ENCODE peak calls at places on chromosomes 2 and 18, in ten cellular contexts. One of them, this sample, is unnamed.

GRCh38 chr2:178234648-178235047 is 40.3 kb downstream of the OSBPL6 start:
- DNase-seq in brain microvascular endothelial cell: no peak
- DNase-seq in HCT116: no peak
- DNase-seq in neural progenitor cell: no peak
- DNase-seq in PC-3: no peak
- DNase-seq in esophagus muscularis mucosa: no peak
- DNase-seq in fibroblast of the aortic adventitia: peak; percentile 48
- DNase-seq in endothelial cell: no peak
- DNase-seq in astrocyte of the cerebellum: no peak
- DNase-seq in HL-60: no peak
- DNase-seq in this sample: no peak

GRCh38 chr18:76455015-76455676 is 39.9 kb downstream of the ZNF516 start:
- DNase-seq in brain microvascular endothelial cell: no peak
- DNase-seq in HCT116: no peak
- DNase-seq in neural progenitor cell: no peak
- DNase-seq in PC-3: no peak
- DNase-seq in esophagus muscularis mucosa: no peak
- DNase-seq in fibroblast of the aortic adventitia: no peak
- DNase-seq in endothelial cell: no peak
- DNase-seq in astrocyte of the cerebellum: no peak
- DNase-seq in HL-60: no peak
- DNase-seq in this sample: no peak

GRCh38 chr2:20781656-20782265 is 41.1 kb downstream of the LDAH start:
- DNase-seq in brain microvascular endothelial cell: peak; percentile 11
- DNase-seq in HCT116: no peak
- DNase-seq in neural progenitor cell: peak; percentile 49
- DNase-seq in PC-3: peak; percentile 63
- DNase-seq in esophagus muscularis mucosa: no peak
- DNase-seq in fibroblast of the aortic adventitia: peak; percentile 25
- DNase-seq in endothelial cell: peak; percentile 43
- DNase-seq in astrocyte of the cerebellum: no peak
- DNase-seq in HL-60: peak; percentile 10
- DNase-seq in this sample: peak; percentile 13

GRCh38 chr2:171210864-171211431 is 50.3 kb upstream of the TLK1 start:
- DNase-seq in brain microvascular endothelial cell: no peak
- DNase-seq in HCT116: no peak
- DNase-seq in neural progenitor cell: no peak
- DNase-seq in PC-3: peak; percentile 28
- DNase-seq in esophagus muscularis mucosa: no peak
- DNase-seq in fibroblast of the aortic adventitia: no peak
- DNase-seq in endothelial cell: no peak
- DNase-seq in astrocyte of the cerebellum: no peak
- DNase-seq in HL-60: no peak
- DNase-seq in this sample: no peak

GRCh38 chr2:17620841-17621240 is 80.3 kb downstream of the VSNL1 start:
- DNase-seq in brain microvascular endothelial cell: no peak
- DNase-seq in HCT116: no peak
- DNase-seq in neural progenitor cell: no peak
- DNase-seq in PC-3: peak; percentile 62
- DNase-seq in esophagus muscularis mucosa: no peak
- DNase-seq in fibroblast of the aortic adventitia: peak; percentile 77
- DNase-seq in endothelial cell: no peak
- DNase-seq in astrocyte of the cerebellum: peak; percentile 53
- DNase-seq in HL-60: no peak
- DNase-seq in this sample: no peak

GRCh38 chr18:78620326-78620725 is 359.3 kb upstream of the SALL3 start:
- DNase-seq in brain microvascular endothelial cell: no peak
- DNase-seq in HCT116: no peak
- DNase-seq in neural progenitor cell: no peak
- DNase-seq in PC-3: no peak
- DNase-seq in esophagus muscularis mucosa: no peak
- DNase-seq in fibroblast of the aortic adventitia: no peak
- DNase-seq in endothelial cell: no peak
- DNase-seq in astrocyte of the cerebellum: no peak
- DNase-seq in HL-60: no peak
- DNase-seq in this sample: no peak

GRCh38 chr2:43269074-43269572 is 42.7 kb upstream of the ZFP36L2 start:
- DNase-seq in brain microvascular endothelial cell: peak; percentile 97
- DNase-seq in HCT116: no peak
- DNase-seq in neural progenitor cell: peak; percentile 43
- DNase-seq in PC-3: no peak
- DNase-seq in esophagus muscularis mucosa: peak; percentile 97
- DNase-seq in fibroblast of the aortic adventitia: peak; percentile 96
- DNase-seq in endothelial cell: peak; percentile 18
- DNase-seq in astrocyte of the cerebellum: peak; percentile 62
- DNase-seq in HL-60: no peak
- DNase-seq in this sample: no peak

GRCh38 chr2:189163889-189164288 is 15.7 kb downstream of the COL5A2 start:
- DNase-seq in brain microvascular endothelial cell: peak; percentile 78
- DNase-seq in HCT116: no peak
- DNase-seq in neural progenitor cell: no peak
- DNase-seq in PC-3: peak; percentile 51
- DNase-seq in esophagus muscularis mucosa: no peak
- DNase-seq in fibroblast of the aortic adventitia: peak; percentile 75
- DNase-seq in endothelial cell: no peak
- DNase-seq in astrocyte of the cerebellum: no peak
- DNase-seq in HL-60: no peak
- DNase-seq in this sample: no peak

GRCh38 chr18:79542876-79543750 is 136.5 kb upstream of the CTDP1 start:
- DNase-seq in brain microvascular endothelial cell: no peak
- DNase-seq in HCT116: no peak
- DNase-seq in neural progenitor cell: no peak
- DNase-seq in PC-3: no peak
- DNase-seq in esophagus muscularis mucosa: no peak
- DNase-seq in fibroblast of the aortic adventitia: no peak
- DNase-seq in endothelial cell: no peak
- DNase-seq in astrocyte of the cerebellum: no peak
- DNase-seq in HL-60: no peak
- DNase-seq in this sample: no peak

GRCh38 chr2:95004702-95005101 is 20.8 kb upstream of the MAL start:
- DNase-seq in brain microvascular endothelial cell: no peak
- DNase-seq in HCT116: no peak
- DNase-seq in neural progenitor cell: no peak
- DNase-seq in PC-3: no peak
- DNase-seq in esophagus muscularis mucosa: no peak
- DNase-seq in fibroblast of the aortic adventitia: no peak
- DNase-seq in endothelial cell: no peak
- DNase-seq in astrocyte of the cerebellum: no peak
- DNase-seq in HL-60: no peak
- DNase-seq in this sample: no peak

GRCh38 chr2:205947621-205948495 is 138.1 kb downstream of the INO80D start:
- DNase-seq in brain microvascular endothelial cell: peak; percentile 72
- DNase-seq in HCT116: peak; percentile 33
- DNase-seq in neural progenitor cell: peak; percentile 77
- DNase-seq in PC-3: peak; percentile 70
- DNase-seq in esophagus muscularis mucosa: peak; percentile 94
- DNase-seq in fibroblast of the aortic adventitia: peak; percentile 78
- DNase-seq in endothelial cell: peak; percentile 78
- DNase-seq in astrocyte of the cerebellum: peak; percentile 59
- DNase-seq in HL-60: peak; percentile 42
- DNase-seq in this sample: peak; percentile 76

GRCh38 chr2:128028668-128029054 is 802 bp upstream of the SAP130 start:
- DNase-seq in brain microvascular endothelial cell: no peak
- DNase-seq in HCT116: no peak
- DNase-seq in neural progenitor cell: no peak
- DNase-seq in PC-3: peak; percentile 6
- DNase-seq in esophagus muscularis mucosa: no peak
- DNase-seq in fibroblast of the aortic adventitia: no peak
- DNase-seq in endothelial cell: no peak
- DNase-seq in astrocyte of the cerebellum: no peak
- DNase-seq in HL-60: no peak
- DNase-seq in this sample: no peak

GRCh38 chr18:52280702-52281101 is 59.3 kb upstream of the DCC start:
- DNase-seq in brain microvascular endothelial cell: no peak
- DNase-seq in HCT116: no peak
- DNase-seq in neural progenitor cell: no peak
- DNase-seq in PC-3: no peak
- DNase-seq in esophagus muscularis mucosa: no peak
- DNase-seq in fibroblast of the aortic adventitia: no peak
- DNase-seq in endothelial cell: no peak
- DNase-seq in astrocyte of the cerebellum: no peak
- DNase-seq in HL-60: no peak
- DNase-seq in this sample: no peak

GRCh38 chr18:1246827-1247226 is 342.2 kb downstream of the ADCYAP1 start:
- DNase-seq in brain microvascular endothelial cell: no peak
- DNase-seq in HCT116: no peak
- DNase-seq in neural progenitor cell: no peak
- DNase-seq in PC-3: no peak
- DNase-seq in esophagus muscularis mucosa: no peak
- DNase-seq in fibroblast of the aortic adventitia: no peak
- DNase-seq in endothelial cell: no peak
- DNase-seq in astrocyte of the cerebellum: no peak
- DNase-seq in HL-60: no peak
- DNase-seq in this sample: no peak

GRCh38 chr2:219254590-219255219 is 987 bp upstream of the TUBA4A start:
- DNase-seq in brain microvascular endothelial cell: no peak
- DNase-seq in HCT116: no peak
- DNase-seq in neural progenitor cell: no peak
- DNase-seq in PC-3: no peak
- DNase-seq in esophagus muscularis mucosa: no peak
- DNase-seq in fibroblast of the aortic adventitia: peak; percentile 16
- DNase-seq in endothelial cell: no peak
- DNase-seq in astrocyte of the cerebellum: no peak
- DNase-seq in HL-60: no peak
- DNase-seq in this sample: no peak
- TF ChIP-seq CTCF in brain microvascular endothelial cell: no peak
- TF ChIP-seq CTCF in HCT116: no peak
- TF ChIP-seq CTCF in neural progenitor cell: no peak
- TF ChIP-seq CTCF in PC-3: no peak
- TF ChIP-seq CTCF in esophagus muscularis mucosa: no peak
- TF ChIP-seq CTCF in fibroblast of the aortic adventitia: no peak
- TF ChIP-seq CTCF in endothelial cell: no peak
- TF ChIP-seq CTCF in astrocyte of the cerebellum: no peak
- TF ChIP-seq CTCF in HL-60: no peak
- TF ChIP-seq CTCF in this sample: no peak

GRCh38 chr18:62975785-62976184 is 260.4 kb downstream of the PHLPP1 start:
- DNase-seq in brain microvascular endothelial cell: no peak
- DNase-seq in HCT116: no peak
- DNase-seq in neural progenitor cell: no peak
- DNase-seq in PC-3: no peak
- DNase-seq in esophagus muscularis mucosa: no peak
- DNase-seq in fibroblast of the aortic adventitia: no peak
- DNase-seq in endothelial cell: no peak
- DNase-seq in astrocyte of the cerebellum: no peak
- DNase-seq in HL-60: no peak
- DNase-seq in this sample: no peak

GRCh38 chr18:62978251-62979049 is 263.1 kb downstream of the PHLPP1 start:
- DNase-seq in brain microvascular endothelial cell: no peak
- DNase-seq in HCT116: no peak
- DNase-seq in neural progenitor cell: no peak
- DNase-seq in PC-3: no peak
- DNase-seq in esophagus muscularis mucosa: no peak
- DNase-seq in fibroblast of the aortic adventitia: no peak
- DNase-seq in endothelial cell: no peak
- DNase-seq in astrocyte of the cerebellum: no peak
- DNase-seq in HL-60: no peak
- DNase-seq in this sample: no peak

GRCh38 chr18:62976227-62976626 is 260.9 kb downstream of the PHLPP1 start:
- DNase-seq in brain microvascular endothelial cell: no peak
- DNase-seq in HCT116: no peak
- DNase-seq in neural progenitor cell: no peak
- DNase-seq in PC-3: peak; percentile 84
- DNase-seq in esophagus muscularis mucosa: no peak
- DNase-seq in fibroblast of the aortic adventitia: no peak
- DNase-seq in endothelial cell: no peak
- DNase-seq in astrocyte of the cerebellum: no peak
- DNase-seq in HL-60: no peak
- DNase-seq in this sample: no peak

GRCh38 chr18:62979172-62979571 is 263.8 kb downstream of the PHLPP1 start:
- DNase-seq in brain microvascular endothelial cell: peak; percentile 21
- DNase-seq in HCT116: no peak
- DNase-seq in neural progenitor cell: no peak
- DNase-seq in PC-3: peak; percentile 90
- DNase-seq in esophagus muscularis mucosa: no peak
- DNase-seq in fibroblast of the aortic adventitia: peak; percentile 42
- DNase-seq in endothelial cell: no peak
- DNase-seq in astrocyte of the cerebellum: peak; percentile 35
- DNase-seq in HL-60: peak; percentile 97
- DNase-seq in this sample: no peak

DNA sequence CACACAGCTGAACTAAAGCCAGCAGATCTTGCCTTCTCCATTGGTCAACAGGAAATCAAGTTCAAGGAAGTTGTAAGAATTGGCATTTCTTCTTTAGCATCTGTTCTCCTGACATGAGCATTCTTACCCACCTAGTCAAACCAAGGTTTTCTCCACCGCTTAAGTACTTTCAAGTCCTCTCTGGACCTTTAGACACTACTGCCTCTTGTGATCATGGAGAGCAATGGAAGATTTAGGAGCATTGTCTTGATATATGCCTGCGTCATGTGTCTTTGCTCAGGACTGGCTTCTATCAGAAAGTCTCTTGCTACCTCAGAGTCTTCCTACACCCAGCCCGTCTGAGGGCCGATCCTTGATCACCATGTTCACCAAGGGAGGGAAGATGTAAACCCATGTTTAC is 262.2 kb downstream of the PHLPP1 start:
- DNase-seq in brain microvascular endothelial cell: no peak
- DNase-seq in HCT116: no peak
- DNase-seq in neural progenitor cell: no peak
- DNase-seq in PC-3: no peak
- DNase-seq in esophagus muscularis mucosa: no peak
- DNase-seq in fibroblast of the aortic adventitia: no peak
- DNase-seq in endothelial cell: no peak
- DNase-seq in astrocyte of the cerebellum: no peak
- DNase-seq in HL-60: no peak
- DNase-seq in this sample: no peak
- TF ChIP-seq CTCF in brain microvascular endothelial cell: no peak
- TF ChIP-seq CTCF in HCT116: no peak
- TF ChIP-seq CTCF in neural progenitor cell: no peak
- TF ChIP-seq CTCF in PC-3: no peak
- TF ChIP-seq CTCF in esophagus muscularis mucosa: no peak
- TF ChIP-seq CTCF in fibroblast of the aortic adventitia: no peak
- TF ChIP-seq CTCF in endothelial cell: no peak
- TF ChIP-seq CTCF in astrocyte of the cerebellum: no peak
- TF ChIP-seq CTCF in HL-60: no peak
- TF ChIP-seq CTCF in this sample: no peak

GRCh38 chr2:219474285-219475060 is 24.2 kb upstream of the GMPPA start:
- DNase-seq in brain microvascular endothelial cell: no peak
- DNase-seq in HCT116: no peak
- DNase-seq in neural progenitor cell: no peak
- DNase-seq in PC-3: no peak
- DNase-seq in esophagus muscularis mucosa: no peak
- DNase-seq in fibroblast of the aortic adventitia: no peak
- DNase-seq in endothelial cell: no peak
- DNase-seq in astrocyte of the cerebellum: no peak
- DNase-seq in HL-60: no peak
- DNase-seq in this sample: no peak
- TF ChIP-seq CTCF in brain microvascular endothelial cell: no peak
- TF ChIP-seq CTCF in HCT116: no peak
- TF ChIP-seq CTCF in neural progenitor cell: no peak
- TF ChIP-seq CTCF in PC-3: no peak
- TF ChIP-seq CTCF in esophagus muscularis mucosa: no peak
- TF ChIP-seq CTCF in fibroblast of the aortic adventitia: no peak
- TF ChIP-seq CTCF in endothelial cell: no peak
- TF ChIP-seq CTCF in astrocyte of the cerebellum: no peak
- TF ChIP-seq CTCF in HL-60: no peak
- TF ChIP-seq CTCF in this sample: no peak

DNA sequence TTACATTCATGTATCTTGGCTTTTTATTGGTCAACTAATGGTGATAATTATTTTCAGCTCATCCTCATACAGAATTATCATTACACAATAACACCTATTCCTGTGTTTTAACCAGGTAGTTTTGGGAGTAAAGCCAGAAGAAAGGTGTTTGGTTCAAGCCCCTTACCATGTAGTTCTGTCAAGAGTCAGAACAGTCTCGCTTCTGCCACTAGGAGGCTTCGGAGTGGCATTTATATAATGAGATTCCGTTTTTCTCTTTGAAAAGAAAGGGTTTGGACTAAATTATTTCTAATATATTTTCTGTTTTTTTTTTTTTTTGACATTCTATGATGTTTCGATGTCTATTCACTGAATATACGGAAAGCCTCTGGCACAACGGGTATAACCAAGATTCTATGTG is 217.8 kb downstream of the CDH7 start:
- DNase-seq in brain microvascular endothelial cell: no peak
- DNase-seq in HCT116: no peak
- DNase-seq in neural progenitor cell: peak; percentile 39
- DNase-seq in PC-3: peak; percentile 24
- DNase-seq in esophagus muscularis mucosa: no peak
- DNase-seq in fibroblast of the aortic adventitia: no peak
- DNase-seq in endothelial cell: peak; percentile 24
- DNase-seq in astrocyte of the cerebellum: no peak
- DNase-seq in HL-60: no peak
- DNase-seq in this sample: no peak
- TF ChIP-seq CTCF in brain microvascular endothelial cell: peak; percentile 65
- TF ChIP-seq CTCF in HCT116: no peak
- TF ChIP-seq CTCF in neural progenitor cell: peak; percentile 64
- TF ChIP-seq CTCF in PC-3: peak; percentile 69
- TF ChIP-seq CTCF in esophagus muscularis mucosa: no peak
- TF ChIP-seq CTCF in fibroblast of the aortic adventitia: no peak
- TF ChIP-seq CTCF in endothelial cell: peak; percentile 73
- TF ChIP-seq CTCF in astrocyte of the cerebellum: peak; percentile 38
- TF ChIP-seq CTCF in HL-60: peak; percentile 18
- TF ChIP-seq CTCF in this sample: peak; percentile 55

This sample was measured in nephron progenitor cell.